ENCODE peak calls at places on chromosomes 11 and 22, in nine cellular contexts. K is NCI-H1092, A is CD14-positive monocyte, S is HuH-7.5, W is dermis microvascular lymphatic vessel endothelial cell, B is HFFc6, R is EH, Y is LoVo, M is iris pigment epithelial cell. N is an unnamed sample.

GRCh38 chr11:44387825-44388224 is 77.9 kb upstream of the ALX4 start:
- DNase-seq in K (no peak), A (no peak), S (no peak), W (no peak), B (no peak), R (no peak), Y (no peak), M (no peak), N (no peak)

GRCh38 chr22:37345863-37346514 is 63.7 kb downstream of the CYTH4 start:
- DNase-seq in K (no peak), A (no peak), S (no peak), W (peak), B (peak), R (peak), Y (no peak), M (peak), N (peak)

GRCh38 chr11:38543311-38543710 is 1945.3 kb upstream of the RAG2 start:
- DNase-seq in K (no peak), A (no peak), S (no peak), W (no peak), B (peak), R (peak), Y (no peak), M (peak), N (peak)

GRCh38 chr11:67374571-67375276 is 1.3 kb upstream of the CLCF1 start:
- DNase-seq in K (no peak), A (no peak), S (no peak), W (no peak), B (no peak), R (peak), Y (no peak), M (no peak), N (no peak)

GRCh38 chr11:2316169-2316962 is 14.6 kb downstream of the TSPAN32 start:
- DNase-seq in K (no peak), A (peak), S (no peak), W (no peak), B (no peak), R (no peak), Y (no peak), M (no peak), N (no peak)

GRCh38 chr11:63843042-63843441 is 4.1 kb downstream of the MARK2 start:
- DNase-seq in K (no peak), A (no peak), S (no peak), W (no peak), B (no peak), R (no peak), Y (no peak), M (no peak), N (peak)

GRCh38 chr11:101909087-101909486 is 5.7 kb upstream of the CEP126 start:
- DNase-seq in K (no peak), A (no peak), S (no peak), W (no peak), B (no peak), R (no peak), Y (no peak), M (no peak), N (no peak)

GRCh38 chr11:5257296-5257695 is 2.7 kb upstream of the HBG2 start:
- DNase-seq in K (no peak), A (no peak), S (no peak), W (no peak), B (no peak), R (no peak), Y (no peak), M (no peak), N (no peak)

GRCh38 chr11:111840143-111840542 is 31.2 kb downstream of the ALG9 start:
- DNase-seq in K (no peak), A (no peak), S (peak), W (no peak), B (no peak), R (peak), Y (no peak), M (peak), N (no peak)

GRCh38 chr11:129598378-129598777 is 217.3 kb upstream of the TMEM45B start:
- DNase-seq in K (no peak), A (no peak), S (no peak), W (no peak), B (no peak), R (no peak), Y (no peak), M (no peak), N (no peak)

GRCh38 chr11:90803366-90803765 is 580.5 kb upstream of the CHORDC1 start:
- DNase-seq in K (no peak), A (no peak), S (no peak), W (peak), B (no peak), R (no peak), Y (peak), M (peak), N (no peak)

GRCh38 chr11:108333403-108333899 is 110.6 kb downstream of the ATM start:
- DNase-seq in K (no peak), A (no peak), S (no peak), W (no peak), B (no peak), R (no peak), Y (no peak), M (no peak), N (no peak)

GRCh38 chr22:38230108-38230825 is 28.5 kb downstream of the MAFF start:
- DNase-seq in K (no peak), A (no peak), S (peak), W (peak), B (no peak), R (peak), Y (no peak), M (peak), N (no peak)

GRCh38 chr22:42786606-42787356 is 66.1 kb upstream of the A4GALT start:
- DNase-seq in K (no peak), A (no peak), S (no peak), W (no peak), B (no peak), R (no peak), Y (no peak), M (no peak), N (no peak)

GRCh38 chr22:37416389-37416788 is 10.9 kb downstream of the ELFN2 start:
- DNase-seq in K (no peak), A (no peak), S (no peak), W (no peak), B (no peak), R (no peak), Y (no peak), M (no peak), N (no peak)

GRCh38 chr22:40196628-40197027 is 18.9 kb downstream of the TNRC6B start:
- DNase-seq in K (no peak), A (no peak), S (no peak), W (peak), B (peak), R (peak), Y (no peak), M (peak), N (peak)

GRCh38 chr11:33916736-33917135 is 24.9 kb upstream of the LMO2 start:
- DNase-seq in K (no peak), A (no peak), S (no peak), W (no peak), B (no peak), R (no peak), Y (no peak), M (no peak), N (no peak)

GRCh38 chr22:20523118-20523983 is 15.9 kb downstream of the MED15 start:
- DNase-seq in K (no peak), A (no peak), S (no peak), W (no peak), B (peak), R (peak), Y (no peak), M (peak), N (peak)

GRCh38 chr11:100735949-100736675 is 49.0 kb downstream of the ARHGAP42 start:
- DNase-seq in K (no peak), A (no peak), S (no peak), W (no peak), B (no peak), R (peak), Y (no peak), M (peak), N (peak)

GRCh38 chr11:64675417-64676252 is 47.4 kb downstream of the NRXN2 start:
- DNase-seq in K (peak), A (peak), S (no peak), W (peak), B (peak), R (peak), Y (no peak), M (peak), N (peak)

GRCh38 chr22:48198489-48199459 is 1436.3 kb downstream of the TBC1D22A start:
- DNase-seq in K (no peak), A (no peak), S (no peak), W (no peak), B (no peak), R (no peak), Y (no peak), M (no peak), N (no peak)

N was measured in IMR-90.